ENCODE peak calls at places on chromosomes 3 and 15, in eight cellular contexts. S is glutamatergic neuron; L is HEK293T; X is activated CD4-positive, CD25-positive, alpha-beta regulatory T cell; M is epithelial cell of esophagus; Q is left ventricle myocardium superior; F is iris pigment epithelial cell; J is ELR. Y is an unnamed sample.

GRCh38 chr3:24299801-24300626 is 194.6 kb downstream of the THRB start:
- DNase-seq in M (peak; percentile 79), Q (no peak), F (peak; percentile 81), J (peak; percentile 79), X (no peak), S (no peak), L (no peak), Y (no peak)

GRCh38 chr15:25887870-25888269 is 24.7 kb upstream of the ATP10A start:
- DNase-seq in J (no peak), F (no peak), Q (no peak), X (no peak), L (no peak), M (no peak), S (no peak), Y (no peak)

GRCh38 chr3:172142074-172143059 is 103.0 kb downstream of the FNDC3B start:
- DNase-seq in J (peak; percentile 92), S (no peak), X (no peak), L (no peak), M (peak; percentile 74), Q (no peak), F (peak; percentile 96), Y (no peak)

GRCh38 chr3:26438981-26439884 is 183.3 kb upstream of the LRRC3B start:
- DNase-seq in X (no peak), F (no peak), J (no peak), L (no peak), Q (no peak), S (no peak), M (peak; percentile 53), Y (no peak)

GRCh38 chr15:66356069-66356358 is 471 bp downstream of the TIPIN start:
- DNase-seq in Q (no peak), J (no peak), M (no peak), F (no peak), S (no peak), X (no peak), L (peak; percentile 28), Y (no peak)

GRCh38 chr3:170835346-170835745 is 34.6 kb downstream of the RPL22L1 start:
- DNase-seq in X (no peak), Q (no peak), L (no peak), M (no peak), S (no peak), F (no peak), J (no peak), Y (no peak)

GRCh38 chr3:53079791-53080555 is 34.1 kb upstream of the SFMBT1 start:
- DNase-seq in X (no peak), F (no peak), Q (no peak), L (no peak), S (no peak), J (no peak), M (no peak), Y (no peak)

GRCh38 chr3:174614046-174614445 is 245.1 kb upstream of the NAALADL2 start:
- DNase-seq in Q (no peak), S (no peak), X (no peak), M (no peak), L (no peak), F (no peak), J (no peak), Y (no peak)

GRCh38 chr3:130374908-130375307 is 29.4 kb downstream of the COL6A5 start:
- DNase-seq in F (no peak), J (no peak), Q (no peak), S (no peak), M (no peak), X (no peak), L (no peak), Y (no peak)

GRCh38 chr15:90934256-90934948 is 683 bp upstream of the UNC45A start:
- DNase-seq in J (peak; percentile 86), L (peak; percentile 88), M (peak; percentile 91), F (peak; percentile 83), S (peak; percentile 91), X (peak; percentile 75), Q (peak; percentile 91), Y (no peak)

GRCh38 chr3:32913790-32914446 is 37.5 kb upstream of the CCR4 start:
- DNase-seq in J (no peak), S (no peak), Q (peak; percentile 60), L (no peak), M (peak; percentile 92), X (no peak), F (peak; percentile 14), Y (no peak)

GRCh38 chr3:37052860-37053259 is 59.5 kb downstream of the MLH1 start:
- DNase-seq in M (no peak), L (no peak), S (no peak), Q (no peak), F (no peak), J (no peak), X (no peak), Y (no peak)

GRCh38 chr3:171328419-171329082 is 131.7 kb downstream of the TNIK start:
- DNase-seq in S (no peak), L (peak; percentile 42), M (peak; percentile 21), X (peak; percentile 1), F (peak; percentile 20), J (no peak), Q (peak; percentile 33), Y (no peak)

GRCh38 chr3:81871358-81872152 is 110.1 kb upstream of the GBE1 start:
- DNase-seq in L (no peak), S (no peak), F (no peak), Q (no peak), J (peak; percentile 33), M (no peak), X (no peak), Y (no peak)

GRCh38 chr3:107604057-107604802 is 81.5 kb downstream of the BBX start:
- DNase-seq in Q (no peak), F (peak; percentile 65), X (no peak), M (no peak), J (peak; percentile 8), L (no peak), S (no peak), Y (no peak)

GRCh38 chr3:195897081-195897852 is 11.1 kb downstream of the TNK2 start:
- DNase-seq in J (peak; percentile 85), L (no peak), Q (peak; percentile 45), X (no peak), F (peak; percentile 74), S (no peak), M (peak; percentile 87), Y (no peak)

GRCh38 chr3:30606301-30607031 is at the start of gene TGFBR2:
- DNase-seq in X (peak; percentile 71), J (peak; percentile 98), L (peak; percentile 77), S (peak; percentile 54), Q (peak; percentile 96), M (peak; percentile 94), F (peak; percentile 100), Y (no peak)

GRCh38 chr3:18572809-18573208 is 147.7 kb upstream of the SATB1 start:
- DNase-seq in X (no peak), J (no peak), Q (no peak), S (no peak), L (no peak), F (no peak), M (no peak), Y (no peak)

GRCh38 chr3:129560931-129561594 is 18.1 kb downstream of the H1-8 start:
- DNase-seq in M (no peak), L (no peak), F (peak; percentile 78), J (peak; percentile 78), S (peak; percentile 62), X (no peak), Q (peak; percentile 91), Y (no peak)